ENCODE peak calls at places on chromosomes 16 and 17, in nine cellular contexts. B is GM23338, E is tibial nerve, D is tibial artery, K is ovary, P is upper lobe of right lung, C is SK-N-SH, N is lung, R is fibroblast of lung. G is an unnamed sample.

GRCh38 chr17:11608396-11608795 is 10.1 kb downstream of the DNAH9 start:
- DNase-seq in E (peak), N (peak), K (peak), R (no peak), D (peak), B (no peak), C (peak), P (no peak), G (no peak)

GRCh38 chr16:81552743-81553079 is 108.1 kb downstream of the CMIP start:
- DNase-seq in B (no peak), R (no peak), C (no peak), P (no peak), D (no peak), K (no peak), E (no peak), N (no peak), G (no peak)

GRCh38 chr16:15667091-15667742 is 17.2 kb downstream of the NDE1 start:
- DNase-seq in K (no peak), E (no peak), C (no peak), D (no peak), R (no peak), B (no peak), P (no peak), N (no peak), G (no peak)

GRCh38 chr16:54936086-54936978 is 5.7 kb downstream of the IRX5 start:
- DNase-seq in P (no peak), N (no peak), B (peak), K (no peak), C (no peak), E (no peak), R (peak), D (no peak), G (no peak)

GRCh38 chr17:73705594-73705993 is 61.3 kb upstream of the SDK2 start:
- DNase-seq in C (peak), P (no peak), B (no peak), N (peak), D (no peak), E (no peak), K (no peak), R (peak), G (peak)

GRCh38 chr17:44069974-44070454 is 521 bp upstream of the G6PC3 start:
- DNase-seq in D (no peak), C (no peak), B (peak), P (no peak), K (peak), E (no peak), R (peak), N (no peak), G (no peak)

GRCh38 chr16:86911311-86911999 is 333.1 kb downstream of the FOXL1 start:
- DNase-seq in P (no peak), C (no peak), B (no peak), R (peak), E (no peak), D (no peak), N (no peak), K (no peak), G (no peak)

GRCh38 chr16:29852654-29853053 is 10.4 kb downstream of the CDIPT start:
- DNase-seq in C (no peak), B (no peak), N (no peak), P (no peak), K (no peak), D (no peak), E (no peak), R (peak), G (no peak)

GRCh38 chr17:68352041-68352440 is 60.7 kb downstream of the ARSG start:
- DNase-seq in K (no peak), E (no peak), R (peak), C (no peak), N (no peak), P (no peak), D (no peak), B (no peak), G (no peak)

GRCh38 chr16:57651344-57652333 is 16.5 kb upstream of the ADGRG3 start:
- DNase-seq in C (no peak), P (no peak), D (no peak), N (no peak), E (no peak), B (no peak), K (no peak), R (no peak), G (no peak)

GRCh38 chr17:77449908-77450741 is 309.4 kb downstream of the SEC14L1 start:
- DNase-seq in K (peak), R (peak), C (peak), E (peak), P (no peak), B (peak), D (peak), N (no peak), G (peak)

GRCh38 chr17:83014297-83014696 is 65.1 kb upstream of the METRNL start:
- DNase-seq in K (no peak), N (no peak), P (no peak), R (no peak), E (no peak), B (no peak), D (no peak), C (peak), G (no peak)

GRCh38 chr17:6796017-6796886 is 20.2 kb downstream of the FBXO39 start:
- DNase-seq in N (no peak), K (no peak), P (no peak), B (no peak), D (no peak), C (no peak), E (no peak), R (no peak), G (no peak)

GRCh38 chr17:40320771-40321501 is 12.0 kb downstream of the RARA start:
- DNase-seq in C (no peak), N (peak), P (peak), D (peak), R (no peak), K (peak), B (no peak), E (peak), G (peak)

GRCh38 chr16:22314661-22315626 is 17.7 kb downstream of the POLR3E start:
- DNase-seq in C (no peak), P (no peak), K (no peak), R (no peak), N (no peak), D (no peak), B (no peak), E (no peak), G (no peak)

GRCh38 chr16:2919511-2920255 is 8.0 kb downstream of the FLYWCH1 start:
- DNase-seq in C (peak), K (peak), P (no peak), R (peak), E (no peak), N (peak), B (peak), D (peak), G (no peak)

GRCh38 chr17:27276653-27277156 is 17.2 kb upstream of the WSB1 start:
- DNase-seq in K (no peak), C (peak), D (no peak), R (no peak), B (peak), E (no peak), P (no peak), N (no peak), G (no peak)

GRCh38 chr16:75621170-75621477 is 2.0 kb downstream of the ADAT1 start:
- DNase-seq in E (no peak), C (peak), K (no peak), N (no peak), R (peak), P (no peak), D (no peak), B (peak), G (no peak)

GRCh38 chr16:4140652-4141051 is 24.4 kb upstream of the ADCY9 start:
- DNase-seq in D (no peak), R (peak), B (no peak), E (no peak), C (no peak), K (no peak), P (no peak), N (no peak), G (no peak)

GRCh38 chr16:84892097-84892496 is 72.3 kb downstream of the CRISPLD2 start:
- DNase-seq in P (no peak), K (no peak), D (no peak), E (no peak), N (no peak), R (no peak), C (no peak), B (no peak), G (no peak)

GRCh38 chr17:28346746-28347246 is 10.5 kb downstream of the POLDIP2 start:
- DNase-seq in R (no peak), B (peak), D (no peak), K (peak), C (peak), N (no peak), E (no peak), P (peak), G (no peak)

GRCh38 chr17:80426671-80427326 is 11.8 kb downstream of the ENDOV start:
- DNase-seq in E (peak), N (peak), D (peak), K (peak), C (peak), B (peak), R (peak), P (peak), G (peak)

GRCh38 chr16:4675864-4676786 is 17.2 kb upstream of the NUDT16L1 start:
- DNase-seq in P (no peak), R (no peak), K (no peak), B (peak), D (no peak), N (no peak), E (no peak), C (no peak), G (no peak)

GRCh38 chr16:20792216-20792615 is 14.1 kb downstream of the ERI2 start:
- DNase-seq in C (no peak), D (no peak), B (no peak), E (no peak), N (no peak), P (no peak), K (no peak), R (peak), G (no peak)

GRCh38 chr17:32699247-32699646 is 177.7 kb downstream of the MYO1D start:
- DNase-seq in C (no peak), N (no peak), E (no peak), P (no peak), D (no peak), R (no peak), K (no peak), B (no peak), G (no peak)

GRCh38 chr17:2067559-2067958 is 12.7 kb downstream of the HIC1 start:
- DNase-seq in K (peak), B (no peak), D (no peak), E (no peak), P (no peak), C (no peak), N (no peak), R (peak), G (no peak)

GRCh38 chr16:85441189-85441889 is 171.8 kb upstream of the GSE1 start:
- DNase-seq in D (no peak), K (no peak), P (no peak), N (no peak), B (peak), R (no peak), C (no peak), E (no peak), G (no peak)

GRCh38 chr17:33127706-33128105 is 136.1 kb downstream of the SPACA3 start:
- DNase-seq in K (no peak), B (no peak), E (no peak), C (no peak), R (peak), N (no peak), P (no peak), D (no peak), G (peak)

GRCh38 chr16:53100889-53101288 is 46.1 kb downstream of the CHD9 start:
- DNase-seq in E (no peak), D (no peak), N (no peak), K (no peak), P (no peak), R (no peak), B (no peak), C (no peak), G (no peak)

GRCh38 chr17:73293480-73293911 is 18.3 kb downstream of the CDC42EP4 start:
- DNase-seq in P (peak), B (no peak), C (peak), N (peak), D (peak), K (peak), R (peak), E (peak), G (no peak)

GRCh38 chr17:6608321-6608720 is 32.2 kb downstream of the KIAA0753 start:
- DNase-seq in D (no peak), P (no peak), C (no peak), N (no peak), R (peak), B (no peak), E (no peak), K (no peak), G (no peak)

GRCh38 chr16:85931596-85932402 is 32.8 kb downstream of the IRF8 start:
- DNase-seq in C (no peak), E (no peak), N (no peak), P (no peak), K (no peak), D (no peak), R (no peak), B (no peak), G (no peak)

GRCh38 chr17:14204084-14204483 is 32.6 kb downstream of the CDRT15 start:
- DNase-seq in C (no peak), D (no peak), K (no peak), P (no peak), N (no peak), R (no peak), E (no peak), B (no peak), G (no peak)

GRCh38 chr16:89080251-89080853 is 13.3 kb upstream of the ACSF3 start:
- DNase-seq in K (no peak), D (no peak), N (no peak), B (no peak), R (no peak), E (no peak), P (no peak), C (no peak), G (no peak)

GRCh38 chr16:87339086-87339723 is 22.0 kb upstream of the C16orf95 start:
- DNase-seq in E (no peak), D (no peak), C (no peak), N (no peak), K (no peak), P (no peak), B (no peak), R (no peak), G (no peak)

GRCh38 chr17:36936455-36936934 is 780 bp upstream of the LHX1 start:
- DNase-seq in C (peak), N (no peak), B (peak), D (no peak), E (no peak), P (no peak), K (no peak), R (no peak), G (peak)
- H3K4me3 ChIP-seq in C (no peak), N (no peak), B (peak), D (peak), E (no peak), P (no peak), K (no peak), R (no peak), G (no peak)

GRCh38 chr17:64216385-64217248 is 46.4 kb downstream of the TEX2 start:
- DNase-seq in C (peak), P (no peak), E (no peak), N (no peak), B (peak), R (peak), D (no peak), K (peak), G (no peak)
- H3K27ac ChIP-seq in C (peak), P (peak), E (peak), N (peak), B (peak), R (peak), D (peak), K (peak), G (peak)

GRCh38 chr17:61486135-61487120 is 34.2 kb downstream of the TBX4 start:
- DNase-seq in D (no peak), E (no peak), K (no peak), N (no peak), C (peak), R (no peak), P (no peak), B (peak), G (no peak)
- TF ChIP-seq CTCF in D (no peak), E (no peak), K (no peak), N (no peak), C (no peak), R (peak), P (no peak), B (no peak), G (no peak)

GRCh38 chr16:49651980-49652379 is 203.9 kb downstream of the ZNF423 start:
- DNase-seq in E (no peak), D (no peak), P (no peak), C (peak), K (peak), R (no peak), N (no peak), B (no peak), G (no peak)
- H3K4me3 ChIP-seq in E (peak), D (peak), P (no peak), C (no peak), K (no peak), R (no peak), N (no peak), B (no peak), G (no peak)